ENCODE peak calls at places on chromosome 17, in nine cellular contexts. One of them, this sample, is unnamed.

GRCh38 chr17:68428498-68429172 is 28.7 kb downstream of the WIPI1 start:
- DNase-seq in progenitor cell of endocrine pancreas: no peak
- DNase-seq in A549: no peak
- DNase-seq in LHCN-M2: no peak
- DNase-seq in neuronal stem cell: no peak
- DNase-seq in HFF-Myc: no peak
- DNase-seq in amygdala: no peak
- DNase-seq in posterior cingulate gyrus: no peak
- DNase-seq in ovary: no peak
- DNase-seq in this sample: no peak

GRCh38 chr17:64327201-64327930 is 63.3 kb downstream of the PECAM1 start:
- DNase-seq in progenitor cell of endocrine pancreas: no peak
- DNase-seq in A549: no peak
- DNase-seq in LHCN-M2: no peak
- DNase-seq in neuronal stem cell: no peak
- DNase-seq in HFF-Myc: no peak
- DNase-seq in amygdala: no peak
- DNase-seq in posterior cingulate gyrus: no peak
- DNase-seq in ovary: peak
- DNase-seq in this sample: peak

GRCh38 chr17:280216-280615 is 72.4 kb downstream of the RPH3AL start:
- DNase-seq in progenitor cell of endocrine pancreas: no peak
- DNase-seq in A549: no peak
- DNase-seq in LHCN-M2: no peak
- DNase-seq in neuronal stem cell: no peak
- DNase-seq in HFF-Myc: no peak
- DNase-seq in amygdala: no peak
- DNase-seq in posterior cingulate gyrus: no peak
- DNase-seq in ovary: peak
- DNase-seq in this sample: peak

GRCh38 chr17:82917656-82918345 is 78.0 kb upstream of the ZNF750 start:
- DNase-seq in progenitor cell of endocrine pancreas: no peak
- DNase-seq in A549: no peak
- DNase-seq in LHCN-M2: no peak
- DNase-seq in neuronal stem cell: no peak
- DNase-seq in HFF-Myc: no peak
- DNase-seq in amygdala: no peak
- DNase-seq in posterior cingulate gyrus: no peak
- DNase-seq in ovary: no peak
- DNase-seq in this sample: no peak

GRCh38 chr17:17748604-17749003 is 67.3 kb downstream of the RAI1 start:
- DNase-seq in progenitor cell of endocrine pancreas: no peak
- DNase-seq in A549: no peak
- DNase-seq in LHCN-M2: no peak
- DNase-seq in neuronal stem cell: no peak
- DNase-seq in HFF-Myc: no peak
- DNase-seq in amygdala: no peak
- DNase-seq in posterior cingulate gyrus: no peak
- DNase-seq in ovary: no peak
- DNase-seq in this sample: no peak

GRCh38 chr17:83178533-83179201 is 99.3 kb downstream of the METRNL start:
- DNase-seq in progenitor cell of endocrine pancreas: no peak
- DNase-seq in A549: no peak
- DNase-seq in LHCN-M2: no peak
- DNase-seq in neuronal stem cell: no peak
- DNase-seq in HFF-Myc: no peak
- DNase-seq in amygdala: no peak
- DNase-seq in posterior cingulate gyrus: peak
- DNase-seq in ovary: peak
- DNase-seq in this sample: no peak

GRCh38 chr17:60158751-60159478 is 9.1 kb downstream of the CA4 start:
- DNase-seq in progenitor cell of endocrine pancreas: no peak
- DNase-seq in A549: no peak
- DNase-seq in LHCN-M2: no peak
- DNase-seq in neuronal stem cell: no peak
- DNase-seq in HFF-Myc: no peak
- DNase-seq in amygdala: no peak
- DNase-seq in posterior cingulate gyrus: no peak
- DNase-seq in ovary: no peak
- DNase-seq in this sample: no peak

GRCh38 chr17:56172517-56172982 is 19.3 kb downstream of the ANKFN1 start:
- DNase-seq in progenitor cell of endocrine pancreas: no peak
- DNase-seq in A549: no peak
- DNase-seq in LHCN-M2: peak
- DNase-seq in neuronal stem cell: no peak
- DNase-seq in HFF-Myc: no peak
- DNase-seq in amygdala: no peak
- DNase-seq in posterior cingulate gyrus: no peak
- DNase-seq in ovary: no peak
- DNase-seq in this sample: peak

GRCh38 chr17:47878203-47879027 is 17.6 kb upstream of the SP2 start:
- DNase-seq in progenitor cell of endocrine pancreas: no peak
- DNase-seq in A549: no peak
- DNase-seq in LHCN-M2: peak
- DNase-seq in neuronal stem cell: no peak
- DNase-seq in HFF-Myc: no peak
- DNase-seq in amygdala: no peak
- DNase-seq in posterior cingulate gyrus: no peak
- DNase-seq in ovary: no peak
- DNase-seq in this sample: peak

GRCh38 chr17:69729937-69730336 is 315.4 kb downstream of the MAP2K6 start:
- DNase-seq in progenitor cell of endocrine pancreas: no peak
- DNase-seq in A549: no peak
- DNase-seq in LHCN-M2: peak
- DNase-seq in neuronal stem cell: no peak
- DNase-seq in HFF-Myc: no peak
- DNase-seq in amygdala: no peak
- DNase-seq in posterior cingulate gyrus: no peak
- DNase-seq in ovary: no peak
- DNase-seq in this sample: no peak

GRCh38 chr17:77438241-77439204 is 297.8 kb downstream of the SEC14L1 start:
- DNase-seq in progenitor cell of endocrine pancreas: no peak
- DNase-seq in A549: no peak
- DNase-seq in LHCN-M2: no peak
- DNase-seq in neuronal stem cell: no peak
- DNase-seq in HFF-Myc: no peak
- DNase-seq in amygdala: no peak
- DNase-seq in posterior cingulate gyrus: no peak
- DNase-seq in ovary: no peak
- DNase-seq in this sample: no peak

GRCh38 chr17:63709110-63709509 is 9.2 kb upstream of the LIMD2 start:
- DNase-seq in progenitor cell of endocrine pancreas: no peak
- DNase-seq in A549: no peak
- DNase-seq in LHCN-M2: no peak
- DNase-seq in neuronal stem cell: no peak
- DNase-seq in HFF-Myc: no peak
- DNase-seq in amygdala: no peak
- DNase-seq in posterior cingulate gyrus: no peak
- DNase-seq in ovary: no peak
- DNase-seq in this sample: no peak

GRCh38 chr17:41624208-41625101 is at the start of gene KRT17:
- DNase-seq in progenitor cell of endocrine pancreas: no peak
- DNase-seq in A549: no peak
- DNase-seq in LHCN-M2: no peak
- DNase-seq in neuronal stem cell: no peak
- DNase-seq in HFF-Myc: no peak
- DNase-seq in amygdala: no peak
- DNase-seq in posterior cingulate gyrus: no peak
- DNase-seq in ovary: peak
- DNase-seq in this sample: no peak

GRCh38 chr17:36608794-36609497 is 7.6 kb downstream of the MRM1 start:
- DNase-seq in progenitor cell of endocrine pancreas: peak
- DNase-seq in A549: peak
- DNase-seq in LHCN-M2: no peak
- DNase-seq in neuronal stem cell: no peak
- DNase-seq in HFF-Myc: no peak
- DNase-seq in amygdala: peak
- DNase-seq in posterior cingulate gyrus: peak
- DNase-seq in ovary: peak
- DNase-seq in this sample: peak

GRCh38 chr17:81734405-81735055 is 22.4 kb downstream of the SLC25A10 start:
- DNase-seq in progenitor cell of endocrine pancreas: no peak
- DNase-seq in A549: no peak
- DNase-seq in LHCN-M2: no peak
- DNase-seq in neuronal stem cell: no peak
- DNase-seq in HFF-Myc: no peak
- DNase-seq in amygdala: no peak
- DNase-seq in posterior cingulate gyrus: no peak
- DNase-seq in ovary: peak
- DNase-seq in this sample: no peak